ENCODE peak calls at places on chromosome 3, in four cellular contexts. Y is GM18507; E is activated CD4-positive, alpha-beta T cell treated with anti-CD3 and anti-CD28 coated beads, Interleukin-2, amount 50 U/mL, for 4 hours; F is stimulated activated CD8-positive, alpha-beta memory T cell treated with anti-CD3 and anti-CD28 coated beads, Interleukin-15, amount 100 ng/mL, for 24 hours. I is an unnamed sample.
A peak's percentile ranks its signal among the peaks of the same experiment; 100 is the strongest.

GRCh38 chr3:54915976-54916375 is 11.9 kb downstream of the LRTM1 start:
- DNase-seq in E (no peak), F (no peak), Y (no peak), I (no peak)

GRCh38 chr3:125437631-125438435 is 62.7 kb upstream of the ZNF148 start:
- DNase-seq in E (peak; percentile 55), Y (peak; percentile 33), F (peak; percentile 47), I (no peak)

GRCh38 chr3:134858516-134859035 is 63.5 kb downstream of the EPHB1 start:
- DNase-seq in Y (no peak), F (no peak), E (no peak), I (no peak)

GRCh38 chr3:155871746-155872158 is 1.3 kb downstream of the GMPS start:
- DNase-seq in Y (no peak), F (no peak), E (no peak), I (no peak)

GRCh38 chr3:58004972-58005371 is 3.2 kb upstream of the FLNB start:
- DNase-seq in E (no peak), F (no peak), Y (no peak), I (no peak)

GRCh38 chr3:114498779-114499370 is 205.0 kb downstream of the TIGIT start:
- DNase-seq in F (no peak), E (no peak), Y (no peak), I (no peak)

GRCh38 chr3:170804095-170804494 is 65.9 kb downstream of the RPL22L1 start:
- DNase-seq in E (no peak), F (no peak), Y (no peak), I (no peak)

GRCh38 chr3:171441381-171441780 is 18.8 kb downstream of the TNIK start:
- DNase-seq in E (no peak), F (no peak), Y (no peak), I (no peak)

GRCh38 chr3:37391679-37392078 is 217.3 kb upstream of the LRRFIP2 start:
- DNase-seq in E (no peak), Y (no peak), F (no peak), I (no peak)

GRCh38 chr3:136332776-136333175 is 82.6 kb downstream of the PCCB start:
- DNase-seq in F (no peak), Y (no peak), E (no peak), I (no peak)

GRCh38 chr3:151305081-151305777 is 11.4 kb downstream of the GPR87 start:
- DNase-seq in F (no peak), Y (no peak), E (no peak), I (no peak)

I was measured in GM12892.